ENCODE peak calls at places on chromosomes 13 and 19, in five cellular contexts. H is HCT116, P is transverse colon, O is spleen, R is breast epithelium. W is an unnamed sample.

GRCh38 chr19:18494267-18494607 is 27.6 kb downstream of the ELL start:
- DNase-seq in P (no peak), R (no peak), O (no peak), H (no peak), W (no peak)

GRCh38 chr13:26749285-26749684 is 11.3 kb downstream of the GPR12 start:
- DNase-seq in R (no peak), O (no peak), H (no peak), P (no peak), W (no peak)

GRCh38 chr19:49848938-49849337 is 2.0 kb upstream of the PTOV1 start:
- DNase-seq in P (no peak), O (no peak), R (no peak), H (no peak), W (no peak)

GRCh38 chr19:53328967-53329366 is 4.6 kb upstream of the ZNF845 start:
- DNase-seq in P (peak), O (peak), R (no peak), H (no peak), W (no peak)

GRCh38 chr13:81017525-81018152 is 676.7 kb upstream of the SPRY2 start:
- DNase-seq in H (peak), R (no peak), P (no peak), O (no peak), W (no peak)

GRCh38 chr13:50195045-50195444 is 179.8 kb downstream of the KCNRG start:
- DNase-seq in P (no peak), H (no peak), R (no peak), O (no peak), W (no peak)

GRCh38 chr19:37160153-37160552 is 12.3 kb downstream of the ZNF585A start:
- DNase-seq in P (no peak), R (no peak), H (no peak), O (no peak), W (no peak)

GRCh38 chr19:29528350-29528945 is 2.7 kb downstream of the VSTM2B start:
- DNase-seq in H (peak), R (no peak), O (peak), P (peak), W (no peak)

GRCh38 chr19:8578642-8579265 is 1.5 kb upstream of the MYO1F start:
- DNase-seq in R (peak), O (peak), H (peak), P (peak), W (peak)

GRCh38 chr13:50951366-50951765 is 41.8 kb downstream of the RNASEH2B start:
- DNase-seq in H (no peak), R (no peak), O (no peak), P (no peak), W (no peak)

GRCh38 chr19:55643003-55643732 is at the start of gene ZNF581:
- DNase-seq in P (peak), H (no peak), R (peak), O (peak), W (peak)

GRCh38 chr19:55643733-55644116 is 276 bp downstream of the ZNF581 start:
- DNase-seq in H (no peak), P (no peak), O (no peak), R (no peak), W (no peak)

GRCh38 chr19:55644191-55644833 is 863 bp downstream of the ZNF581 start:
- DNase-seq in R (no peak), O (no peak), H (no peak), P (no peak), W (no peak)

GRCh38 chr19:55645512-55645881 is 2.0 kb downstream of the ZNF581 start:
- DNase-seq in O (no peak), R (no peak), H (no peak), P (no peak), W (no peak)

DNA sequence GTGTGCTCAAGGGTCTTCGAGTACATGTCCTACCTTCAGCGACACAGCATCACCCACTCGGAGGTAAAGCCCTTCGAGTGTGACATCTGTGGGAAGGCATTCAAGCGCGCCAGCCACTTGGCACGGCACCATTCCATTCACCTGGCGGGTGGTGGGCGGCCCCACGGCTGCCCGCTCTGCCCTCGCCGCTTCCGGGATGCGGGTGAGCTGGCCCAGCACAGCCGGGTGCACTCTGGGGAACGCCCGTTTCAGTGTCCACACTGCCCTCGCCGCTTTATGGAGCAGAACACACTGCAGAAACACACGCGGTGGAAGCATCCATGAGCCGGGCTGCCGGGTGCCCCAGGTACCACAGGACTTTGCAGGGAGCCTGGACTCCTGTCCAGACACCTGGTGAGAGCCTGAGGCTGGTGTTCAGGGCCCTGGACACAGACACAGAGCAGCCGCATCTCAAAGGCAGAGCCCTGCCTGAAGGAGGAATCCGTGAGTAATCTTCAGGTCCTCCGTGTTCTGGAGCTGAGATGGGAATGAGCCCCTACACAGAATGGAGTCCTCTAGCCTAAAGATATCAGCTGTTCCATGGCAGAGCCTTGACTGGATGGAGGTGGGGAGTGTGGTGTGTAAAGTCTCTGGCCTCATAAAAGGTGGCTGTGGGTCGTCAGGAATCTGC is 1.5 kb downstream of the ZNF581 start:
- DNase-seq in O (no peak), R (no peak), P (no peak), H (no peak), W (no peak)
- H3K4me3 ChIP-seq in O (peak), R (no peak), P (no peak), H (peak), W (peak)

GRCh38 chr13:93293716-93294115 is 67.1 kb downstream of the GPC6 start:
- DNase-seq in O (no peak), P (no peak), R (no peak), H (no peak), W (no peak)
- TF ChIP-seq POLR2AphosphoS5 in O (no peak), P (no peak), R (no peak), H (no peak), W (no peak)

GRCh38 chr19:33292595-33293254 is 9.6 kb downstream of the CEBPA start:
- DNase-seq in H (no peak), O (peak), P (peak), R (no peak), W (no peak)
- H3K4me3 ChIP-seq in H (no peak), O (peak), P (no peak), R (no peak), W (no peak)

GRCh38 chr19:46698395-46699321 is 18.3 kb downstream of the PRKD2 start:
- DNase-seq in O (no peak), H (no peak), R (no peak), P (no peak), W (no peak)
- TF ChIP-seq POLR2AphosphoS5 in O (no peak), H (peak), R (no peak), P (no peak), W (no peak)

GRCh38 chr13:109297628-109298027 is 488.8 kb downstream of the IRS2 start:
- DNase-seq in P (no peak), R (no peak), O (no peak), H (no peak), W (no peak)
- H3K4me3 ChIP-seq in P (no peak), R (no peak), O (no peak), H (no peak), W (no peak)

DNA sequence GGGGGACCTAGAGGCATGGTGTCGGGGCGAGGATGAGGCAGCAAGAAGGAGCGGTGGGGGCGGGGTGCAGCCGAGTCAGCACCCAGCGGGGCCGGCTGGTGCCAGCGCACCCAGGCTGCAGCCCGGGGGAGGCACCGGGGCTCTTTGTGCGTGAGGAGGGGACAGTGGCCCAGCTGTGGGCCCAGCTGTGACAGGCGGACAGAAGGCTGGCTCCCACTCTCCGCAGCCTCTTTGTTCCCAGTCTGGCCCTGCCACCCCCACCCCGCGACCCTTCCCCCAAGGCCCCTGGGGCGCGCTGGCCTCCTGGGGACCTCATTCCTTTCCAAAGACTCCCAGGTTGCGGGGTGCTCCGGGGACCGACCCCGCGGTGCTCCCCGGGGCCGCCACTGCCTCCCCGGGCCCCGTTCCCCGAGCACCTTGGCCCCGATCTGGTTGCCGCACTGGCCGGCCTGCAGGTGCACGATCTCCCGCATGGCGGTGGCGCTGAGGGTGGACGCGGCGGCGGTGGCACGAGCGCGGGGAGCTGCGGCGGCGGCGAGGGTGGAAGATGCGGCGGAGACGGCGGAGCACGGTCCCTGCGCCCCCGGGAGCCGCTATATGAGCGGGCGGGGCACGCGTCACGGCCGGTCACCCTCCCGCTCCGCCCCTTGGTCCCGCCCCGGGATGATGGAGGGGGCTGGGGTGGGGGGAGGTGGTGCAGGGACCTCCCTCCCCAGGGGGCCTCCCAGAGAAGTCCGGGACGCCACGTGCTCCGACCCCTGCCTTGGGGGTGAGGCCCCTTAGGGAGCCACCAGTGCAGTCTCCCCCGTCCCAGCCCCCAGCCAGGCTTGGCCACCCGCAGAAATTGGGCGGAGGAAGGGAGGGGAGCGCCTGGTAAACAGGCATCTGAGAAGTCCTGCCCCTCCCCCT is at the start of gene TUBB4A:
- DNase-seq in P (peak), O (peak), R (no peak), H (no peak), W (no peak)
- TF ChIP-seq POLR2AphosphoS5 in P (no peak), O (peak), R (no peak), H (peak), W (no peak)

DNA sequence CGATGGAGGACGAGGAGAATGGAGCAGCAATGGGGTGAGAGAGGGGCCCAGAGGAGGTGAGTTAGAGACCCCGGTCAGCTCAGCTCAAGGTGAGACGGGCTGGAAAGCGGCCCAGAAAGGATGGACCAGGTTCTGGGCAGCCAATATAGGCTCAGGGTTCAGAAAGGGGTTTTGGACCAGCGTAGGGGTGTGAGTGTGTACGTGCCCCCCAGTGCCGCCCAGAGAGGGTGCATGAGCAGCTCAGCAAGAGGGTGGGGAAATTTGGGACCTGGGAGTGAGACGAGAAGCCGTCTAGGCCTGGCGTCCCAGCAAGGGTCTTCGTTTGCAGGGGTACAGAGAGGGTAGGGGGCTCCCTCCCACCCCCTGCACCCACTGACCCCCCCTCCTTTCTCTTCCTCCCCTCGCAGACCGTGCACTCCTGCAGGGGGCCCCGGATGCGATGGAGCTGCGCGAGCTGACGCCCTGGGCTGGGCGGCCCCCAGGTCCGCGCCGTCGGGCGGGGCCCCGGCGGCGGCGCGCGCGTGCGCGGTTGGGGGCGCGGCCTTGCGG is 12.1 kb downstream of the FUT6 start:
- DNase-seq in O (no peak), H (no peak), R (no peak), P (no peak), W (no peak)
- H3K4me3 ChIP-seq in O (peak), H (peak), R (peak), P (no peak), W (peak)

W was measured in stomach.